ENCODE peak calls at places on chromosomes 7 and 10, in six cellular contexts. One of them, this sample, is unnamed.
A peak's percentile ranks its signal among the peaks of the same experiment; 100 is the strongest.

GRCh38 chr10:27745719-27746363 is at the start of gene MKX:
- DNase-seq in activated CD4-positive, alpha-beta T cell treated with anti-CD3 and anti-CD28 coated beads for 48 hours: peak; percentile 56
- DNase-seq in RCC 7860: no peak
- DNase-seq in NCI-H774: no peak
- DNase-seq in iris pigment epithelial cell: peak; percentile 36
- DNase-seq in COR-L47: no peak
- DNase-seq in this sample: no peak

GRCh38 chr10:116088985-116089384 is 184.0 kb downstream of the GFRA1 start:
- DNase-seq in activated CD4-positive, alpha-beta T cell treated with anti-CD3 and anti-CD28 coated beads for 48 hours: no peak
- DNase-seq in NCI-H774: no peak
- DNase-seq in iris pigment epithelial cell: no peak
- DNase-seq in COR-L47: no peak
- DNase-seq in RCC 7860: peak; percentile 54
- DNase-seq in this sample: no peak

GRCh38 chr10:112792487-112793196 is 157.4 kb upstream of the TCF7L2 start:
- DNase-seq in activated CD4-positive, alpha-beta T cell treated with anti-CD3 and anti-CD28 coated beads for 48 hours: no peak
- DNase-seq in COR-L47: no peak
- DNase-seq in NCI-H774: no peak
- DNase-seq in RCC 7860: no peak
- DNase-seq in iris pigment epithelial cell: peak; percentile 72
- DNase-seq in this sample: no peak

GRCh38 chr10:124197301-124198148 is 104.1 kb upstream of the CHST15 start:
- DNase-seq in iris pigment epithelial cell: no peak
- DNase-seq in COR-L47: no peak
- DNase-seq in activated CD4-positive, alpha-beta T cell treated with anti-CD3 and anti-CD28 coated beads for 48 hours: no peak
- DNase-seq in RCC 7860: no peak
- DNase-seq in NCI-H774: no peak
- DNase-seq in this sample: no peak

GRCh38 chr10:10520391-10521385 is 497.0 kb upstream of the CELF2 start:
- DNase-seq in NCI-H774: no peak
- DNase-seq in iris pigment epithelial cell: no peak
- DNase-seq in RCC 7860: no peak
- DNase-seq in COR-L47: peak; percentile 36
- DNase-seq in activated CD4-positive, alpha-beta T cell treated with anti-CD3 and anti-CD28 coated beads for 48 hours: peak; percentile 9
- DNase-seq in this sample: no peak

GRCh38 chr7:37352974-37353948 is 95.4 kb downstream of the ELMO1 start:
- DNase-seq in COR-L47: peak; percentile 9
- DNase-seq in activated CD4-positive, alpha-beta T cell treated with anti-CD3 and anti-CD28 coated beads for 48 hours: peak; percentile 80
- DNase-seq in iris pigment epithelial cell: no peak
- DNase-seq in NCI-H774: no peak
- DNase-seq in RCC 7860: no peak
- DNase-seq in this sample: peak; percentile 72

GRCh38 chr7:152904698-152905097 is 145.1 kb downstream of the ACTR3B start:
- DNase-seq in activated CD4-positive, alpha-beta T cell treated with anti-CD3 and anti-CD28 coated beads for 48 hours: no peak
- DNase-seq in iris pigment epithelial cell: no peak
- DNase-seq in COR-L47: no peak
- DNase-seq in NCI-H774: no peak
- DNase-seq in RCC 7860: no peak
- DNase-seq in this sample: no peak

GRCh38 chr7:116455009-116455408 is 44.5 kb upstream of the CAV2 start:
- DNase-seq in COR-L47: no peak
- DNase-seq in activated CD4-positive, alpha-beta T cell treated with anti-CD3 and anti-CD28 coated beads for 48 hours: no peak
- DNase-seq in NCI-H774: no peak
- DNase-seq in RCC 7860: no peak
- DNase-seq in iris pigment epithelial cell: peak; percentile 76
- DNase-seq in this sample: no peak

GRCh38 chr7:95472521-95473160 is 13.1 kb upstream of the ASB4 start:
- DNase-seq in COR-L47: no peak
- DNase-seq in NCI-H774: peak; percentile 33
- DNase-seq in iris pigment epithelial cell: peak; percentile 70
- DNase-seq in activated CD4-positive, alpha-beta T cell treated with anti-CD3 and anti-CD28 coated beads for 48 hours: no peak
- DNase-seq in RCC 7860: peak; percentile 91
- DNase-seq in this sample: no peak

GRCh38 chr7:104106106-104106505 is 101.7 kb downstream of the ORC5 start:
- DNase-seq in activated CD4-positive, alpha-beta T cell treated with anti-CD3 and anti-CD28 coated beads for 48 hours: no peak
- DNase-seq in NCI-H774: no peak
- DNase-seq in COR-L47: peak; percentile 10
- DNase-seq in iris pigment epithelial cell: peak; percentile 33
- DNase-seq in RCC 7860: no peak
- DNase-seq in this sample: no peak

GRCh38 chr10:112490543-112490942 is 43.5 kb downstream of the VTI1A start:
- DNase-seq in NCI-H774: peak; percentile 8
- DNase-seq in iris pigment epithelial cell: peak; percentile 5
- DNase-seq in RCC 7860: no peak
- DNase-seq in activated CD4-positive, alpha-beta T cell treated with anti-CD3 and anti-CD28 coated beads for 48 hours: no peak
- DNase-seq in COR-L47: peak; percentile 78
- DNase-seq in this sample: no peak

GRCh38 chr10:72171175-72171630 is 44.6 kb upstream of the ANAPC16 start:
- DNase-seq in RCC 7860: peak; percentile 98
- DNase-seq in iris pigment epithelial cell: peak; percentile 91
- DNase-seq in activated CD4-positive, alpha-beta T cell treated with anti-CD3 and anti-CD28 coated beads for 48 hours: no peak
- DNase-seq in COR-L47: no peak
- DNase-seq in NCI-H774: no peak
- DNase-seq in this sample: no peak

GRCh38 chr7:103447073-103447960 is 1.3 kb upstream of the SLC26A5 start:
- DNase-seq in NCI-H774: peak; percentile 47
- DNase-seq in activated CD4-positive, alpha-beta T cell treated with anti-CD3 and anti-CD28 coated beads for 48 hours: peak; percentile 64
- DNase-seq in iris pigment epithelial cell: peak; percentile 58
- DNase-seq in RCC 7860: peak; percentile 24
- DNase-seq in COR-L47: peak; percentile 71
- DNase-seq in this sample: peak; percentile 28

GRCh38 chr7:121504478-121504877 is 108.4 kb upstream of the FAM3C start:
- DNase-seq in RCC 7860: peak; percentile 81
- DNase-seq in COR-L47: no peak
- DNase-seq in activated CD4-positive, alpha-beta T cell treated with anti-CD3 and anti-CD28 coated beads for 48 hours: no peak
- DNase-seq in NCI-H774: no peak
- DNase-seq in iris pigment epithelial cell: peak; percentile 59
- DNase-seq in this sample: no peak

GRCh38 chr10:68560201-68560915 is at the start of gene TET1:
- DNase-seq in RCC 7860: no peak
- DNase-seq in iris pigment epithelial cell: no peak
- DNase-seq in NCI-H774: peak; percentile 19
- DNase-seq in activated CD4-positive, alpha-beta T cell treated with anti-CD3 and anti-CD28 coated beads for 48 hours: peak; percentile 38
- DNase-seq in COR-L47: peak; percentile 14
- DNase-seq in this sample: peak; percentile 57

GRCh38 chr10:14670551-14671240 is 104.0 kb downstream of the FAM107B start:
- DNase-seq in COR-L47: no peak
- DNase-seq in iris pigment epithelial cell: peak; percentile 33
- DNase-seq in RCC 7860: peak; percentile 33
- DNase-seq in activated CD4-positive, alpha-beta T cell treated with anti-CD3 and anti-CD28 coated beads for 48 hours: no peak
- DNase-seq in NCI-H774: no peak
- DNase-seq in this sample: no peak

GRCh38 chr7:38955892-38956291 is 21.8 kb upstream of the POU6F2 start:
- DNase-seq in COR-L47: no peak
- DNase-seq in activated CD4-positive, alpha-beta T cell treated with anti-CD3 and anti-CD28 coated beads for 48 hours: no peak
- DNase-seq in NCI-H774: no peak
- DNase-seq in RCC 7860: no peak
- DNase-seq in iris pigment epithelial cell: no peak
- DNase-seq in this sample: no peak

GRCh38 chr10:84194424-84195043 is at the start of gene CDHR1:
- DNase-seq in NCI-H774: no peak
- DNase-seq in RCC 7860: peak; percentile 44
- DNase-seq in iris pigment epithelial cell: no peak
- DNase-seq in COR-L47: peak; percentile 20
- DNase-seq in activated CD4-positive, alpha-beta T cell treated with anti-CD3 and anti-CD28 coated beads for 48 hours: peak; percentile 64
- DNase-seq in this sample: no peak

GRCh38 chr10:7513936-7514335 is 103.1 kb upstream of the SFMBT2 start:
- DNase-seq in iris pigment epithelial cell: no peak
- DNase-seq in RCC 7860: no peak
- DNase-seq in NCI-H774: no peak
- DNase-seq in activated CD4-positive, alpha-beta T cell treated with anti-CD3 and anti-CD28 coated beads for 48 hours: no peak
- DNase-seq in COR-L47: no peak
- DNase-seq in this sample: no peak

GRCh38 chr7:138603549-138604324 is 97.4 kb downstream of the SVOPL start:
- DNase-seq in NCI-H774: no peak
- DNase-seq in iris pigment epithelial cell: peak; percentile 8
- DNase-seq in COR-L47: no peak
- DNase-seq in activated CD4-positive, alpha-beta T cell treated with anti-CD3 and anti-CD28 coated beads for 48 hours: no peak
- DNase-seq in RCC 7860: peak; percentile 56
- DNase-seq in this sample: no peak

GRCh38 chr7:24905996-24906770 is 73.8 kb downstream of the OSBPL3 start:
- DNase-seq in NCI-H774: no peak
- DNase-seq in COR-L47: no peak
- DNase-seq in iris pigment epithelial cell: peak; percentile 43
- DNase-seq in RCC 7860: peak; percentile 89
- DNase-seq in activated CD4-positive, alpha-beta T cell treated with anti-CD3 and anti-CD28 coated beads for 48 hours: peak; percentile 60
- DNase-seq in this sample: no peak

GRCh38 chr7:80150621-80151273 is 16.1 kb downstream of the GNAI1 start:
- DNase-seq in activated CD4-positive, alpha-beta T cell treated with anti-CD3 and anti-CD28 coated beads for 48 hours: no peak
- DNase-seq in RCC 7860: no peak
- DNase-seq in iris pigment epithelial cell: peak; percentile 66
- DNase-seq in COR-L47: no peak
- DNase-seq in NCI-H774: no peak
- DNase-seq in this sample: no peak

GRCh38 chr10:31554556-31554955 is 235.5 kb downstream of the ZEB1 start:
- DNase-seq in iris pigment epithelial cell: peak; percentile 91
- DNase-seq in NCI-H774: no peak
- DNase-seq in RCC 7860: peak; percentile 61
- DNase-seq in activated CD4-positive, alpha-beta T cell treated with anti-CD3 and anti-CD28 coated beads for 48 hours: no peak
- DNase-seq in COR-L47: no peak
- DNase-seq in this sample: no peak

GRCh38 chr7:128404826-128405344 is 4.9 kb downstream of the IMPDH1 start:
- DNase-seq in activated CD4-positive, alpha-beta T cell treated with anti-CD3 and anti-CD28 coated beads for 48 hours: no peak
- DNase-seq in RCC 7860: no peak
- DNase-seq in iris pigment epithelial cell: no peak
- DNase-seq in COR-L47: no peak
- DNase-seq in NCI-H774: no peak
- DNase-seq in this sample: no peak

GRCh38 chr7:157278791-157279678 is 57.8 kb upstream of the DNAJB6 start:
- DNase-seq in activated CD4-positive, alpha-beta T cell treated with anti-CD3 and anti-CD28 coated beads for 48 hours: no peak
- DNase-seq in NCI-H774: no peak
- DNase-seq in COR-L47: no peak
- DNase-seq in iris pigment epithelial cell: no peak
- DNase-seq in RCC 7860: no peak
- DNase-seq in this sample: no peak

GRCh38 chr10:92848441-92849233 is at the start of gene EXOC6:
- DNase-seq in activated CD4-positive, alpha-beta T cell treated with anti-CD3 and anti-CD28 coated beads for 48 hours: peak; percentile 89
- DNase-seq in RCC 7860: peak; percentile 45
- DNase-seq in COR-L47: peak; percentile 66
- DNase-seq in NCI-H774: peak; percentile 74
- DNase-seq in iris pigment epithelial cell: peak; percentile 82
- DNase-seq in this sample: peak; percentile 89

GRCh38 chr7:5750026-5750425 is 31.4 kb downstream of the RNF216 start:
- DNase-seq in COR-L47: no peak
- DNase-seq in activated CD4-positive, alpha-beta T cell treated with anti-CD3 and anti-CD28 coated beads for 48 hours: no peak
- DNase-seq in NCI-H774: no peak
- DNase-seq in iris pigment epithelial cell: no peak
- DNase-seq in RCC 7860: no peak
- DNase-seq in this sample: no peak

GRCh38 chr10:26624017-26624416 is 73.5 kb upstream of the PDSS1 start:
- DNase-seq in COR-L47: no peak
- DNase-seq in RCC 7860: no peak
- DNase-seq in iris pigment epithelial cell: no peak
- DNase-seq in NCI-H774: no peak
- DNase-seq in activated CD4-positive, alpha-beta T cell treated with anti-CD3 and anti-CD28 coated beads for 48 hours: peak; percentile 14
- DNase-seq in this sample: no peak

GRCh38 chr7:102933763-102934162 is 21.0 kb downstream of the LRRC17 start:
- DNase-seq in activated CD4-positive, alpha-beta T cell treated with anti-CD3 and anti-CD28 coated beads for 48 hours: no peak
- DNase-seq in NCI-H774: no peak
- DNase-seq in RCC 7860: no peak
- DNase-seq in iris pigment epithelial cell: peak; percentile 99
- DNase-seq in COR-L47: no peak
- DNase-seq in this sample: no peak

GRCh38 chr7:30761214-30762156 is 9.6 kb downstream of the INMT start:
- DNase-seq in iris pigment epithelial cell: no peak
- DNase-seq in activated CD4-positive, alpha-beta T cell treated with anti-CD3 and anti-CD28 coated beads for 48 hours: no peak
- DNase-seq in RCC 7860: no peak
- DNase-seq in NCI-H774: no peak
- DNase-seq in COR-L47: no peak
- DNase-seq in this sample: no peak

GRCh38 chr7:147432068-147432467 is 1158.5 kb upstream of the C7orf33 start:
- DNase-seq in NCI-H774: no peak
- DNase-seq in iris pigment epithelial cell: peak; percentile 7
- DNase-seq in RCC 7860: no peak
- DNase-seq in activated CD4-positive, alpha-beta T cell treated with anti-CD3 and anti-CD28 coated beads for 48 hours: no peak
- DNase-seq in COR-L47: peak; percentile 20
- DNase-seq in this sample: no peak

This sample was measured in DND-41.